ENCODE peak calls at places on chromosome 11, in eight cellular contexts. O, G, U, X, W, P, T and C are unnamed samples.

GRCh38 chr11:2521681-2522630 is 77.1 kb downstream of the KCNQ1 start:
- DNase-seq in O (peak), G (peak), U (no peak), X (no peak), W (no peak), P (no peak), T (no peak), C (no peak)

GRCh38 chr11:63667993-63668392 is 3.2 kb downstream of the ATL3 start:
- DNase-seq in O (no peak), G (no peak), U (peak), X (peak), W (peak), P (peak), T (no peak), C (peak)

GRCh38 chr11:109971184-109971523 is 122.0 kb upstream of the ZC3H12C start:
- DNase-seq in O (no peak), G (no peak), U (peak), X (peak), W (peak), P (peak), T (no peak), C (peak)

GRCh38 chr11:70535191-70535971 is 137.1 kb downstream of the CTTN start:
- DNase-seq in O (no peak), G (no peak), U (no peak), X (no peak), W (no peak), P (no peak), T (no peak), C (no peak)

GRCh38 chr11:121810291-121810690 is 305.7 kb downstream of the BLID start:
- DNase-seq in O (no peak), G (no peak), U (peak), X (peak), W (peak), P (peak), T (no peak), C (peak)

GRCh38 chr11:115306703-115307102 is 197.5 kb downstream of the CADM1 start:
- DNase-seq in O (no peak), G (no peak), U (no peak), X (no peak), W (no peak), P (no peak), T (no peak), C (no peak)

GRCh38 chr11:72770799-72771198 is 18.6 kb upstream of the ARAP1 start:
- DNase-seq in O (no peak), G (no peak), U (no peak), X (no peak), W (no peak), P (no peak), T (no peak), C (no peak)

GRCh38 chr11:63917685-63918523 is 940 bp upstream of the RCOR2 start:
- DNase-seq in O (peak), G (peak), U (peak), X (peak), W (no peak), P (no peak), T (peak), C (no peak)

GRCh38 chr11:123180166-123180565 is 14.9 kb downstream of the CLMP start:
- DNase-seq in O (no peak), G (no peak), U (peak), X (no peak), W (peak), P (no peak), T (no peak), C (peak)

GRCh38 chr11:114083256-114084252 is 24.0 kb downstream of the ZBTB16 start:
- DNase-seq in O (no peak), G (no peak), U (no peak), X (no peak), W (no peak), P (no peak), T (no peak), C (no peak)

GRCh38 chr11:16909375-16910035 is 104.7 kb downstream of the PLEKHA7 start:
- DNase-seq in O (no peak), G (no peak), U (no peak), X (no peak), W (no peak), P (no peak), T (no peak), C (no peak)

GRCh38 chr11:59615132-59615636 is 390 bp downstream of the OSBP start:
- DNase-seq in O (peak), G (peak), U (no peak), X (peak), W (no peak), P (no peak), T (peak), C (no peak)

GRCh38 chr11:131370901-131371790 is 731 bp downstream of the NTM start:
- DNase-seq in O (no peak), G (no peak), U (no peak), X (no peak), W (no peak), P (no peak), T (no peak), C (no peak)

GRCh38 chr11:12123799-12124198 is 13.4 kb downstream of the MICAL2 start:
- DNase-seq in O (no peak), G (no peak), U (peak), X (no peak), W (no peak), P (no peak), T (no peak), C (peak)

GRCh38 chr11:11569936-11570491 is 51.8 kb downstream of the GALNT18 start:
- DNase-seq in O (peak), G (peak), U (peak), X (peak), W (no peak), P (no peak), T (no peak), C (peak)

GRCh38 chr11:70625921-70626518 is 227.7 kb downstream of the CTTN start:
- DNase-seq in O (no peak), G (no peak), U (no peak), X (no peak), W (no peak), P (no peak), T (no peak), C (no peak)

GRCh38 chr11:15627560-15627959 is 512.8 kb downstream of the INSC start:
- DNase-seq in O (no peak), G (no peak), U (peak), X (peak), W (peak), P (no peak), T (no peak), C (peak)

GRCh38 chr11:90532125-90532524 is 309.3 kb upstream of the CHORDC1 start:
- DNase-seq in O (no peak), G (no peak), U (no peak), X (no peak), W (no peak), P (no peak), T (no peak), C (no peak)

GRCh38 chr11:102794382-102794781 is 3.6 kb downstream of the MMP1 start:
- DNase-seq in O (no peak), G (no peak), U (no peak), X (peak), W (no peak), P (no peak), T (no peak), C (peak)

GRCh38 chr11:45322891-45323597 is 36.9 kb upstream of the SYT13 start:
- DNase-seq in O (no peak), G (no peak), U (no peak), X (no peak), W (no peak), P (no peak), T (no peak), C (no peak)

GRCh38 chr11:86116386-86116726 is 47.5 kb upstream of the PICALM start:
- DNase-seq in O (no peak), G (no peak), U (peak), X (peak), W (peak), P (peak), T (no peak), C (peak)

GRCh38 chr11:48096588-48097525 is 116.5 kb downstream of the PTPRJ start:
- DNase-seq in O (no peak), G (no peak), U (no peak), X (peak), W (peak), P (no peak), T (no peak), C (no peak)

GRCh38 chr11:56932572-56933235 is 56.0 kb upstream of the OR5AK2 start:
- DNase-seq in O (no peak), G (no peak), U (peak), X (peak), W (peak), P (peak), T (no peak), C (peak)

GRCh38 chr11:70073188-70073817 is 4.8 kb upstream of the ANO1 start:
- DNase-seq in O (no peak), G (no peak), U (peak), X (no peak), W (peak), P (no peak), T (no peak), C (no peak)

GRCh38 chr11:133930767-133931448 is 25.9 kb downstream of the IGSF9B start:
- DNase-seq in O (no peak), G (no peak), U (no peak), X (peak), W (no peak), P (no peak), T (no peak), C (peak)

GRCh38 chr11:44781697-44782096 is 54.9 kb downstream of the TSPAN18 start:
- DNase-seq in O (no peak), G (no peak), U (no peak), X (no peak), W (no peak), P (no peak), T (no peak), C (no peak)

GRCh38 chr11:112962854-112963367 is 1.7 kb downstream of the NCAM1 start:
- DNase-seq in O (peak), G (peak), U (peak), X (no peak), W (no peak), P (no peak), T (no peak), C (no peak)

GRCh38 chr11:112958670-112959069 is 2.5 kb upstream of the NCAM1 start:
- DNase-seq in O (no peak), G (no peak), U (peak), X (peak), W (peak), P (no peak), T (no peak), C (no peak)

GRCh38 chr11:112961751-112962747 is 829 bp downstream of the NCAM1 start:
- DNase-seq in O (peak), G (no peak), U (peak), X (no peak), W (no peak), P (no peak), T (no peak), C (no peak)

GRCh38 chr11:112963368-112963955 is 2.2 kb downstream of the NCAM1 start:
- DNase-seq in O (no peak), G (no peak), U (no peak), X (no peak), W (no peak), P (no peak), T (no peak), C (no peak)

DNA sequence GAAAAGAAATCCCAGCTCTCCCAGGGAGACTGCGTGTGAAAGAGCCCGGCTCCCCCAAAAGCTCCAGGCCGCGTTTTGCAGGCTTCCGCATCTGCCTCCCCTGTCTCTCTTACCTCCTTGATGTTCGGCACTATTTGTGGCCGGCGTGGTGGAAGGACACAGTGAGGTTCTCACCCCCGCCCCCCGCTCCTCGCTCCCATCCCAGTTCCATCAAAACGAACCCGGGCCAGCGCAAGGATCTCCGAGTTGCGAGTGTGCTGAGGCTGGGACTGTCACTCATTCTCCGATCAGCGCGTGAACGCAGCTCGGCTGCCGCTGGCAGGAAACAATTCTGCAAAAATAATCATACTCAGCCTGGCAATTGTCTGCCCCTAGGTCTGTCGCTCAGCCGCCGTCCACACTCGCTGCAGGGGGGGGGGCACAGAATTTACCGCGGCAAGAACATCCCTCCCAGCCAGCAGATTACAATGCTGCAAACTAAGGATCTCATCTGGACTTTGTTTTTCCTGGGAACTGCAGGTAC is at the start of gene NCAM1:
- DNase-seq in O (peak), G (peak), U (peak), X (peak), W (peak), P (no peak), T (no peak), C (peak)
- H3K4me3 ChIP-seq in O (peak), G (peak), U (peak), X (peak), W (peak), P (peak), T (peak), C (peak)

DNA sequence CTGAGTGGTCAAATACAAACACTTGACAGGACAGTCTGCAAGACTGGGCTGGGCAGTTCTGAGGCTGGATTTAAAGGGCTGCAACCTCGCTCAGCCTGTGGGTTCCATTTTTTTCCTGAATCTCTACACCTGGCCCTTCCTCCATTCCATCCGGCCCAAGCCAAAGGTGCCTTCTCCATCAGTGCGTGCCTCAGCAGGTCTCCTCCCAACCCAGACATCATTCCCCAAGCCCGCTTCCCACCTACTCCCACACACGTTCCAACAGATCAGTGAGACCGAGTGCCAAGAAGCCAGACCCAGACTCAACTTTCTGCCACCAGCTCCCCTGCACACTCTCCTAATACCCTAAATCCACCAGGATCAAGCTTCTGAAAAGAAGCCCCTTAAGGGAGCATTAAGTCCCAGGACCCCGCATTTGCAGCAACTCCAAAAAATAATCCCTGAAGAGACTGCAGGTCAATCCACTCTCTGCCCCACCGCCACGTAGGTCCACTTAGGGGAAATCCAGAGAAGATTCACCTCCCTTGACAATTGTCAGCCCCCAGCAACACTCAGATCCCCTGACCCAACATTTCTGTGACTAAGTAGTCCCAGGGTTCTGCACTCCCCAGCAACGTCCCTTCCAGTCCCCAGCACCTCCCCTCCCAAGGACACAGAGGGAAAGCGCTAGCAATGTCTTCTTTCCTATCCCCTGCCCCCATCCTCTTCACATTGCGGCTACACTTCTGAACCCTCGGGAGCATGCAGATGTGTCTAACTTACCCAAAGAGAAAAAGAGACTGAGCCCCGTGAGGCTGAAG is 639 bp downstream of the SCN2B start:
- DNase-seq in O (no peak), G (no peak), U (no peak), X (no peak), W (no peak), P (no peak), T (no peak), C (no peak)
- H3K4me3 ChIP-seq in O (peak), G (peak), U (no peak), X (no peak), W (no peak), P (no peak), T (no peak), C (no peak)

GRCh38 chr11:65538232-65538914 is 13.5 kb downstream of the SCYL1 start:
- DNase-seq in O (no peak), G (no peak), U (no peak), X (no peak), W (no peak), P (no peak), T (no peak), C (no peak)
- H3K4me3 ChIP-seq in O (no peak), G (no peak), U (no peak), X (no peak), W (no peak), P (no peak), T (no peak), C (no peak)

GRCh38 chr11:127017482-127017881 is 16.9 kb upstream of the KIRREL3 start:
- DNase-seq in O (no peak), G (no peak), U (peak), X (peak), W (peak), P (peak), T (no peak), C (peak)
- H3K4me3 ChIP-seq in O (no peak), G (no peak), U (no peak), X (no peak), W (no peak), P (no peak), T (no peak), C (no peak)

DNA sequence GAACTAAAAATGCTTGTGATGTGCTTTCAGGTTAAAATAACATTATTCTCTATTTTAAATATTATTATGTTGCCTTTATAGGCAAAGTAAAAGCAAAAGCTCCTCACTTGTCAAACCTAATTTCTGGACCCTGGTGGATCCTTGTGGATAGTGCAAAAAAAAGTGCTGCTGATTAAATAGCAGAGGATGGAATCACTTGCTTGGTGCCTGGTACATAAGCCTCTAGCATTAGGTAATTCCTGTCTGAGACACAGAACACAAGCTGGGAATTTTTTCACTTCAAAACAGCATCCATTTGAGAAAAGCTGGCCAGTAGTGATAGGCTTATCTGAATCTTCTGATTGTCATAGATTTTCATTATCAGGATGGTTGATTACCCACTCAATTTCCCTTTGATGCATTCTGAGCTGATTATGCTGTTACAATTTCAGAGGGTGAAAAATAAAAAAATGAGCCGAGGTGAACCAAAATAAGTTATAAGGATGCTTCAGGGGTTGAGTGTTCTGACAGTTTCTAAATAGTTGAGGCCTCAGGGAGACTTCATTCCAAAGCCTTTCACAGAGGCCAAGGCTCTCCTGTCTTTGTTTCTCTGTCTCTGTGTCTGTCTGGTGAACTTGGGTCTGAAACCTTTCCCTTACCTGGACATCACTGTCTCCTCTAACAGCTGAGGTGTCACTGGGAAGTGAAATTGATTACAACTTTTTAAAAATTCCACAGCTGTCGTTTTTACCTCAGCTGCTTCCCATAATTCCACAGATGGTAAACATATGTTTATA is 242.8 kb downstream of the NELL1 start:
- DNase-seq in O (no peak), G (no peak), U (no peak), X (no peak), W (no peak), P (no peak), T (no peak), C (no peak)
- H3K4me3 ChIP-seq in O (no peak), G (no peak), U (no peak), X (no peak), W (no peak), P (no peak), T (no peak), C (no peak)

DNA sequence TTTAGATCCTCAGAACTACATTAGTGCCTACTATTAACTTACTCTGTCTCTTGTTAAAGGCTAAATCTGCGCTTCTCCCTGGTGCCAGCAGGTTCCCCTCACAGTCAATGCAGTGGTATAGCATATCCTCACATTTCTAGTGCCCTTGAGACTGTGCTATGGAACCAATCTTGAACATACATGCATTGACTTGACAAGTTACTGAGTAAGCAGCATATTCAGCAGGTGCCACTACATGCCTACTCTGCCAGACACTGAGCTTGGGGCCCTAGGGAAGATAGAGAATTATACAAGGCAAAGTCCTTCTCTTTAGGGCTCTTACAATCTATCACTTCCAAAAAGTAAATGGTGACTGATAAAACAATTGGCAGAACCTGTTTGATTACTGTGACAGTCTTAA is 3.2 kb downstream of the FUT4 start:
- DNase-seq in O (no peak), G (no peak), U (no peak), X (peak), W (no peak), P (no peak), T (no peak), C (no peak)
- H3K4me3 ChIP-seq in O (no peak), G (peak), U (no peak), X (peak), W (peak), P (peak), T (no peak), C (peak)

DNA sequence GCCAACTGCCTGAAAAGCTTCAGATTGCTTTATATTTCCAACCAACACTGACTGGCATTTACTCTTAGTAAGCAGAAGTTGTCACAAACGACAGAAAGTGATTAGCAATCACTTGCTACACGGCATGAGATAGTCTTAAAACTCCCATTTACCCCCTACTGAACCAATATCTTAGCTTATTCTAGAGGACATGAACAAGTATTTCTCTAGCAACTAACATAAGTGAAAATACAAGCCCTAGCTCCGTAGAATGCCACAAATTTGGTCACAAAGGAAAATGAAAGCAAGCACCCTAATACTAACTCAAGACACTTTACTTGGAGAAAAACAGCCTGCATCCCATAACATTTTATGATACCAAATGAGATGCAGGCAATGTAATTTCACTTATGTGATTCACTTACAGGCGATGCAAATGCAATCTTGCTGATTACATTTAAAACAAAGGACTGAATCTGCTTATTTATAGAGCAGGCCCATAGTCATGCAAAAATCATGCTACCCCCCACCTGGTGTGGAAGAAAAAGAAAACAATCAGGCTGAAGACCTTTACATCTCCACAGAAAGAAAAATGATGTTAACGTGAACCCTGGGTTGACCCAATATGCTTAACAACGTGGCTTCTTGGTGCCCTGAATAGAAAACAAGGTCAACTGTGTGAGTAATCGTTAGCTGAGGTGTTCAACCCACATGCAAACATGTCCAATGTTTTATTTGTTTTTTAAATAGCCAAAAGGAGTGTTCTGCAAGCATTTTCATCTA is 25.6 kb downstream of the MPPED2 start:
- DNase-seq in O (no peak), G (no peak), U (no peak), X (no peak), W (peak), P (no peak), T (no peak), C (no peak)
- H3K4me3 ChIP-seq in O (peak), G (no peak), U (no peak), X (no peak), W (peak), P (no peak), T (no peak), C (no peak)